ENCODE peak calls at places on chromosomes 1 and 21, in five cellular contexts. V, J, W, F and O are unnamed samples.
A peak's percentile ranks its signal among the peaks of the same experiment; 100 is the strongest.

GRCh38 chr1:9869831-9870251 is 40.2 kb downstream of the CTNNBIP1 start:
- DNase-seq in V (no peak), J (no peak), W (no peak), F (no peak), O (no peak)

GRCh38 chr1:94104776-94105462 is 16.0 kb downstream of the ABCA4 start:
- DNase-seq in V (no peak), J (no peak), W (no peak), F (no peak), O (no peak)

GRCh38 chr1:110341872-110342331 is 2.7 kb downstream of the RBM15 start:
- DNase-seq in V (no peak), J (no peak), W (no peak), F (no peak), O (no peak)

GRCh38 chr1:28074892-28075511 is 13.4 kb downstream of the EYA3 start:
- DNase-seq in V (no peak), J (no peak), W (no peak), F (no peak), O (no peak)

GRCh38 chr1:198919667-198920398 is 281.0 kb downstream of the PTPRC start:
- DNase-seq in V (no peak), J (peak; percentile 38), W (no peak), F (no peak), O (no peak)

GRCh38 chr1:234039603-234040002 is 135.1 kb downstream of the SLC35F3 start:
- DNase-seq in V (no peak), J (no peak), W (no peak), F (no peak), O (no peak)

GRCh38 chr1:108777839-108778238 is 31.4 kb downstream of the STXBP3 start:
- DNase-seq in V (no peak), J (no peak), W (no peak), F (no peak), O (no peak)

GRCh38 chr1:236429715-236430274 is 35.7 kb downstream of the EDARADD start:
- DNase-seq in V (no peak), J (no peak), W (no peak), F (no peak), O (no peak)

GRCh38 chr1:55143686-55144085 is 71.5 kb downstream of the USP24 start:
- DNase-seq in V (no peak), J (no peak), W (peak; percentile 77), F (peak; percentile 43), O (no peak)

GRCh38 chr1:185694081-185694480 is 40.1 kb upstream of the HMCN1 start:
- DNase-seq in V (no peak), J (no peak), W (no peak), F (peak; percentile 12), O (no peak)

GRCh38 chr1:204301171-204301957 is 58.4 kb downstream of the PLEKHA6 start:
- DNase-seq in V (no peak), J (no peak), W (no peak), F (peak; percentile 77), O (no peak)

GRCh38 chr1:115074839-115075534 is 14.3 kb downstream of the TSPAN2 start:
- DNase-seq in V (no peak), J (no peak), W (no peak), F (no peak), O (no peak)

GRCh38 chr1:224302947-224303346 is 27.0 kb downstream of the NVL start:
- DNase-seq in V (no peak), J (no peak), W (no peak), F (no peak), O (no peak)

GRCh38 chr1:194295690-194296089 is 1109.3 kb upstream of the B3GALT2 start:
- DNase-seq in V (no peak), J (peak; percentile 47), W (no peak), F (peak; percentile 73), O (peak; percentile 35)

GRCh38 chr1:67817319-67817718 is 15.9 kb downstream of the GNG12 start:
- DNase-seq in V (no peak), J (no peak), W (no peak), F (peak; percentile 7), O (no peak)

GRCh38 chr1:90768098-90768497 is 51.0 kb upstream of the BARHL2 start:
- DNase-seq in V (no peak), J (no peak), W (no peak), F (no peak), O (no peak)

GRCh38 chr1:6158181-6158580 is 21.9 kb downstream of the CHD5 start:
- DNase-seq in V (no peak), J (no peak), W (no peak), F (peak; percentile 1), O (no peak)

GRCh38 chr21:27807596-27807995 is 840.7 kb upstream of the ADAMTS5 start:
- DNase-seq in V (no peak), J (peak; percentile 61), W (no peak), F (no peak), O (no peak)

GRCh38 chr1:39753132-39754025 is 14.7 kb downstream of the PPIE start:
- DNase-seq in V (no peak), J (no peak), W (peak; percentile 4), F (no peak), O (no peak)

GRCh38 chr1:185154912-185155513 is 1.7 kb downstream of the TRMT1L start:
- DNase-seq in V (no peak), J (peak; percentile 58), W (no peak), F (peak; percentile 38), O (no peak)

GRCh38 chr1:33930346-33931114 is 66.7 kb downstream of the HMGB4 start:
- DNase-seq in V (no peak), J (no peak), W (no peak), F (no peak), O (no peak)

GRCh38 chr1:196660912-196661311 is 9.1 kb downstream of the CFH start:
- DNase-seq in V (no peak), J (peak; percentile 49), W (no peak), F (peak; percentile 67), O (peak; percentile 23)

GRCh38 chr1:1157914-1158710 is 15.6 kb upstream of the TTLL10 start:
- DNase-seq in V (no peak), J (peak; percentile 37), W (peak; percentile 80), F (peak; percentile 19), O (peak; percentile 63)

GRCh38 chr1:97630968-97631367 is 289.9 kb downstream of the DPYD start:
- DNase-seq in V (no peak), J (peak; percentile 59), W (no peak), F (no peak), O (no peak)

GRCh38 chr1:17984510-17985085 is 123.0 kb upstream of the IGSF21 start:
- DNase-seq in V (peak; percentile 86), J (no peak), W (peak; percentile 51), F (peak; percentile 29), O (peak; percentile 39)

GRCh38 chr1:206503591-206504362 is 3.6 kb upstream of the RASSF5 start:
- DNase-seq in V (no peak), J (peak; percentile 98), W (no peak), F (peak; percentile 52), O (no peak)

GRCh38 chr1:32797456-32797855 is 19.7 kb downstream of the YARS1 start:
- DNase-seq in V (no peak), J (no peak), W (no peak), F (no peak), O (no peak)
- H2BK12ac ChIP-seq in V (no peak overlapping the region), J (no peak overlapping the region), W (no peak overlapping the region), F (no peak overlapping the region), O (no peak overlapping the region)

GRCh38 chr1:112707217-112708001 is 482 bp upstream of the RHOC start:
- DNase-seq in V (peak; percentile 94), J (peak; percentile 88), W (peak; percentile 94), F (peak; percentile 86), O (peak; percentile 86)
- H2BK120ac ChIP-seq in V (no peak overlapping the region), J (peak overlapping the region; percentile 90), W (no peak overlapping the region), F (peak overlapping the region; percentile 73), O (no peak overlapping the region)

DNA sequence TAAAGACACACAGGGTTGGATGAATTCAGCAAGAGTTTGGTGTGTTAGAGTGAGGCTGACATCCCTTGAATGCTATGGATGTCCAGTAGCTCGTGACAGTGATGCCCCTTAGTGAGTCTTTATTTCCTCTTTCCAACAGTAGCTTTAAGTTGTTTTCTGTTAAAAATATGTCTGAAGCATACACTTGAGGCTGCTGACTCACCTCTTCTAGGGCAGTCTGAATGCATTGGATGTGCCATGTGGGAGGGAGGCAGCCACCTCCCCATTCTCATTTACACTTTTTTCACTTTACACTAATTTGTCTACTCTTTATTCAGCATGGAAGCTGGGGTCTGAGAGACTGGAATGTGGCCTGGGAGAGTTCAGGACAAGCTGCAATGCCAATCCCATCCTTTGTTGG is 17.6 kb downstream of the NOS1AP start:
- DNase-seq in V (no peak), J (peak; percentile 49), W (no peak), F (no peak), O (no peak)
- H2BK12ac ChIP-seq in V (peak overlapping the region; percentile 51), J (no peak overlapping the region), W (no peak overlapping the region), F (no peak overlapping the region), O (no peak overlapping the region)

GRCh38 chr1:46183119-46183842 is 7.0 kb upstream of the P3R3URF start:
- DNase-seq in V (no peak), J (peak; percentile 91), W (peak; percentile 49), F (peak; percentile 79), O (no peak)
- H2BK120ac ChIP-seq in V (no peak overlapping the region), J (no peak overlapping the region), W (no peak overlapping the region), F (peak overlapping the region; percentile 41), O (no peak overlapping the region)

GRCh38 chr1:21815724-21816311 is 3.8 kb downstream of the LDLRAD2 start:
- DNase-seq in V (no peak), J (peak; percentile 14), W (no peak), F (peak; percentile 59), O (no peak)

GRCh38 chr1:21814241-21814918 is 2.3 kb downstream of the LDLRAD2 start:
- DNase-seq in V (peak; percentile 91), J (peak; percentile 28), W (peak; percentile 82), F (peak; percentile 41), O (peak; percentile 50)

GRCh38 chr1:21813542-21813941 is 1.5 kb downstream of the LDLRAD2 start:
- DNase-seq in V (no peak), J (no peak), W (no peak), F (no peak), O (no peak)

GRCh38 chr1:21816602-21817302 is 4.7 kb downstream of the LDLRAD2 start:
- DNase-seq in V (no peak), J (peak; percentile 80), W (no peak), F (peak; percentile 79), O (no peak)

DNA sequence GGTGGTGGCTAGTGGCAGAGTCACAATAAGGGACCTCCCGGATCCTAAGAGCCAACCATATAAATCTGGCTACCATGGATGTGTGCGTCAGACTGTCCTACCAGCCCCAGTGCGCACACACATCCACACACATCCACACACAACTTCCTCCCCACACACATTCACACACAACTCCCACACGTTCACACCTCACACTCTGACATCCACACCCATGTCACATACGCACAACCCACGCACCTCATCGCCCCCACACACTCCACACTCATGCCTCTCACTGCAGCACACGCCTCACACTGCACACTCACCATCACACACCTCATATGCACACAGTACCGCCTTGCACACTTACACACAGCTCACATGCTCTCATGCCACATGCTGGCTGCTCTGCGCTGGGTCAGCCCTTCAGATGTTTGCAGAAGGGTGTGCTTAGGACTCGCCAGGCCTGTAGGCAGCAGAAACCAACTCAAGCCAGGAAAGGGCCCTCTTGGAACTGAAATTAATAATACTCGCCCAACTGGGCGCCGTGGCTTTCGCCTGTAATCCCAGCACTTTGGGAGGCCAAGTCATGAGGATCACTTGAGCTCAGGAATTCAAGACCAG is 3.0 kb downstream of the LDLRAD2 start:
- DNase-seq in V (no peak), J (no peak), W (no peak), F (no peak), O (no peak)
- H2BK12ac ChIP-seq in V (peak overlapping the region; percentile 51), J (no peak overlapping the region), W (no peak overlapping the region), F (no peak overlapping the region), O (peak overlapping the region; percentile 59)

GRCh38 chr1:217272385-217272784 is 358.5 kb downstream of the GPATCH2 start:
- DNase-seq in V (no peak), J (peak; percentile 62), W (no peak), F (peak; percentile 94), O (no peak)
- H2BK120ac ChIP-seq in V (no peak overlapping the region), J (no peak overlapping the region), W (no peak overlapping the region), F (no peak overlapping the region), O (no peak overlapping the region)